ENCODE peak calls at places on chromosomes 3 and 15, in ten cellular contexts. P, K, H, O, B, X, R, U, S and D are unnamed samples.

GRCh38 chr15:86555939-86556725 is 476.5 kb downstream of the AGBL1 start:
- DNase-seq in P (no peak), K (no peak), H (no peak), O (peak), B (no peak), X (no peak), R (peak), U (no peak), S (peak), D (no peak)

GRCh38 chr3:42119558-42120355 is 28.6 kb downstream of the TRAK1 start:
- DNase-seq in P (peak), K (peak), H (no peak), O (no peak), B (no peak), X (no peak), R (no peak), U (no peak), S (no peak), D (no peak)

GRCh38 chr3:57966823-57967222 is 41.4 kb upstream of the FLNB start:
- DNase-seq in P (no peak), K (peak), H (no peak), O (no peak), B (no peak), X (no peak), R (no peak), U (no peak), S (no peak), D (no peak)

GRCh38 chr15:88652456-88653199 is 13.8 kb downstream of the ISG20 start:
- DNase-seq in P (no peak), K (no peak), H (no peak), O (no peak), B (no peak), X (peak), R (no peak), U (no peak), S (no peak), D (no peak)

GRCh38 chr15:98952381-98952803 is 55.2 kb downstream of the PGPEP1L start:
- DNase-seq in P (no peak), K (no peak), H (no peak), O (no peak), B (no peak), X (peak), R (no peak), U (peak), S (no peak), D (no peak)

GRCh38 chr3:46334911-46335478 is 18.9 kb upstream of the CCR2 start:
- DNase-seq in P (no peak), K (peak), H (peak), O (peak), B (no peak), X (no peak), R (no peak), U (no peak), S (no peak), D (no peak)

GRCh38 chr15:51240066-51240465 is 98.3 kb downstream of the CYP19A1 start:
- DNase-seq in P (no peak), K (no peak), H (no peak), O (no peak), B (no peak), X (no peak), R (no peak), U (no peak), S (no peak), D (no peak)

GRCh38 chr3:114504941-114505632 is 211.3 kb downstream of the TIGIT start:
- DNase-seq in P (no peak), K (peak), H (peak), O (peak), B (no peak), X (no peak), R (no peak), U (no peak), S (no peak), D (no peak)

GRCh38 chr3:194100856-194101390 is 35.0 kb upstream of the HES1 start:
- DNase-seq in P (no peak), K (no peak), H (no peak), O (no peak), B (no peak), X (no peak), R (no peak), U (no peak), S (no peak), D (no peak)

GRCh38 chr3:173096994-173097785 is 43.8 kb downstream of the SPATA16 start:
- DNase-seq in P (no peak), K (peak), H (peak), O (peak), B (no peak), X (no peak), R (no peak), U (no peak), S (no peak), D (no peak)

GRCh38 chr15:96307856-96308394 is 22.6 kb upstream of the NR2F2 start:
- DNase-seq in P (no peak), K (no peak), H (no peak), O (no peak), B (no peak), X (no peak), R (no peak), U (no peak), S (no peak), D (peak)

GRCh38 chr3:154252759-154253638 is 71.3 kb downstream of the DHX36 start:
- DNase-seq in P (peak), K (peak), H (peak), O (peak), B (peak), X (peak), R (peak), U (peak), S (peak), D (peak)

GRCh38 chr15:35307676-35308075 is 222.6 kb upstream of the NANOGP8 start:
- DNase-seq in P (no peak), K (no peak), H (no peak), O (no peak), B (no peak), X (no peak), R (no peak), U (no peak), S (no peak), D (no peak)

GRCh38 chr3:49358884-49359225 is 702 bp upstream of the GPX1 start:
- DNase-seq in P (no peak), K (no peak), H (no peak), O (no peak), B (no peak), X (no peak), R (peak), U (no peak), S (no peak), D (no peak)

GRCh38 chr3:153970735-153971347 is 150.3 kb upstream of the ARHGEF26 start:
- DNase-seq in P (no peak), K (no peak), H (no peak), O (peak), B (no peak), X (no peak), R (no peak), U (no peak), S (no peak), D (peak)

GRCh38 chr3:58486036-58486435 is 5.9 kb upstream of the KCTD6 start:
- DNase-seq in P (no peak), K (no peak), H (no peak), O (no peak), B (no peak), X (no peak), R (no peak), U (no peak), S (no peak), D (no peak)

GRCh38 chr15:56667517-56667916 is 65.8 kb downstream of the ZNF280D start:
- DNase-seq in P (no peak), K (no peak), H (no peak), O (no peak), B (peak), X (no peak), R (no peak), U (no peak), S (no peak), D (no peak)

GRCh38 chr15:99976811-99977271 is 243.6 kb upstream of the LYSMD4 start:
- DNase-seq in P (no peak), K (no peak), H (peak), O (peak), B (no peak), X (no peak), R (no peak), U (no peak), S (no peak), D (no peak)

GRCh38 chr15:63860161-63860954 is 26.6 kb upstream of the HERC1 start:
- DNase-seq in P (no peak), K (no peak), H (no peak), O (no peak), B (no peak), X (peak), R (no peak), U (peak), S (no peak), D (no peak)